ENCODE peak calls at places on chromosomes 11 and 22, in ten cellular contexts. One of them, this sample, is unnamed.

GRCh38 chr11:35321532-35322320 is 97.6 kb downstream of the SLC1A2 start:
- DNase-seq in AG09309: peak
- DNase-seq in GM10248: no peak
- DNase-seq in BJ: peak
- DNase-seq in neural progenitor cell: no peak
- DNase-seq in CD4-positive, alpha-beta T cell: no peak
- DNase-seq in thoracic aorta: no peak
- DNase-seq in progenitor cell of endocrine pancreas: no peak
- DNase-seq in left ventricle myocardium inferior: peak
- DNase-seq in GM13976: no peak
- DNase-seq in this sample: no peak

GRCh38 chr22:32964411-32965057 is 93.6 kb downstream of the SYN3 start:
- DNase-seq in AG09309: no peak
- DNase-seq in GM10248: no peak
- DNase-seq in BJ: no peak
- DNase-seq in neural progenitor cell: no peak
- DNase-seq in CD4-positive, alpha-beta T cell: no peak
- DNase-seq in thoracic aorta: no peak
- DNase-seq in progenitor cell of endocrine pancreas: no peak
- DNase-seq in left ventricle myocardium inferior: no peak
- DNase-seq in GM13976: no peak
- DNase-seq in this sample: no peak

GRCh38 chr11:65714433-65714832 is 2.4 kb downstream of the KAT5 start:
- DNase-seq in AG09309: no peak
- DNase-seq in GM10248: no peak
- DNase-seq in BJ: no peak
- DNase-seq in neural progenitor cell: no peak
- DNase-seq in CD4-positive, alpha-beta T cell: no peak
- DNase-seq in thoracic aorta: no peak
- DNase-seq in progenitor cell of endocrine pancreas: no peak
- DNase-seq in left ventricle myocardium inferior: no peak
- DNase-seq in GM13976: no peak
- DNase-seq in this sample: no peak

GRCh38 chr22:32823024-32823730 is 21.7 kb downstream of the TIMP3 start:
- DNase-seq in AG09309: no peak
- DNase-seq in GM10248: peak
- DNase-seq in BJ: no peak
- DNase-seq in neural progenitor cell: peak
- DNase-seq in CD4-positive, alpha-beta T cell: no peak
- DNase-seq in thoracic aorta: no peak
- DNase-seq in progenitor cell of endocrine pancreas: peak
- DNase-seq in left ventricle myocardium inferior: no peak
- DNase-seq in GM13976: peak
- DNase-seq in this sample: peak

GRCh38 chr22:46064966-46065666 is 85.2 kb upstream of the PPARA start:
- DNase-seq in AG09309: no peak
- DNase-seq in GM10248: no peak
- DNase-seq in BJ: no peak
- DNase-seq in neural progenitor cell: no peak
- DNase-seq in CD4-positive, alpha-beta T cell: no peak
- DNase-seq in thoracic aorta: no peak
- DNase-seq in progenitor cell of endocrine pancreas: no peak
- DNase-seq in left ventricle myocardium inferior: peak
- DNase-seq in GM13976: no peak
- DNase-seq in this sample: no peak

GRCh38 chr22:40603088-40603605 is 33.4 kb downstream of the MRTFA start:
- DNase-seq in AG09309: no peak
- DNase-seq in GM10248: no peak
- DNase-seq in BJ: no peak
- DNase-seq in neural progenitor cell: no peak
- DNase-seq in CD4-positive, alpha-beta T cell: no peak
- DNase-seq in thoracic aorta: no peak
- DNase-seq in progenitor cell of endocrine pancreas: no peak
- DNase-seq in left ventricle myocardium inferior: no peak
- DNase-seq in GM13976: no peak
- DNase-seq in this sample: no peak

GRCh38 chr11:30788849-30789248 is 202.7 kb upstream of the MPPED2 start:
- DNase-seq in AG09309: no peak
- DNase-seq in GM10248: no peak
- DNase-seq in BJ: no peak
- DNase-seq in neural progenitor cell: no peak
- DNase-seq in CD4-positive, alpha-beta T cell: no peak
- DNase-seq in thoracic aorta: no peak
- DNase-seq in progenitor cell of endocrine pancreas: no peak
- DNase-seq in left ventricle myocardium inferior: no peak
- DNase-seq in GM13976: no peak
- DNase-seq in this sample: peak

GRCh38 chr11:57770793-57771192 is 9.2 kb downstream of the CTNND1 start:
- DNase-seq in AG09309: no peak
- DNase-seq in GM10248: no peak
- DNase-seq in BJ: no peak
- DNase-seq in neural progenitor cell: no peak
- DNase-seq in CD4-positive, alpha-beta T cell: no peak
- DNase-seq in thoracic aorta: no peak
- DNase-seq in progenitor cell of endocrine pancreas: no peak
- DNase-seq in left ventricle myocardium inferior: no peak
- DNase-seq in GM13976: no peak
- DNase-seq in this sample: no peak

GRCh38 chr11:95154514-95154913 is 64.9 kb downstream of the ENDOD1 start:
- DNase-seq in AG09309: no peak
- DNase-seq in GM10248: peak
- DNase-seq in BJ: no peak
- DNase-seq in neural progenitor cell: peak
- DNase-seq in CD4-positive, alpha-beta T cell: peak
- DNase-seq in thoracic aorta: no peak
- DNase-seq in progenitor cell of endocrine pancreas: peak
- DNase-seq in left ventricle myocardium inferior: no peak
- DNase-seq in GM13976: peak
- DNase-seq in this sample: peak

GRCh38 chr22:30298005-30298701 is 8.8 kb upstream of the CASTOR1 start:
- DNase-seq in AG09309: no peak
- DNase-seq in GM10248: no peak
- DNase-seq in BJ: no peak
- DNase-seq in neural progenitor cell: no peak
- DNase-seq in CD4-positive, alpha-beta T cell: no peak
- DNase-seq in thoracic aorta: no peak
- DNase-seq in progenitor cell of endocrine pancreas: no peak
- DNase-seq in left ventricle myocardium inferior: no peak
- DNase-seq in GM13976: no peak
- DNase-seq in this sample: no peak

GRCh38 chr11:36711104-36711825 is 113.2 kb upstream of the RAG2 start:
- DNase-seq in AG09309: no peak
- DNase-seq in GM10248: no peak
- DNase-seq in BJ: no peak
- DNase-seq in neural progenitor cell: no peak
- DNase-seq in CD4-positive, alpha-beta T cell: no peak
- DNase-seq in thoracic aorta: no peak
- DNase-seq in progenitor cell of endocrine pancreas: no peak
- DNase-seq in left ventricle myocardium inferior: no peak
- DNase-seq in GM13976: no peak
- DNase-seq in this sample: no peak
- TF ChIP-seq CTCF in AG09309: no peak
- TF ChIP-seq CTCF in GM10248: no peak
- TF ChIP-seq CTCF in BJ: no peak
- TF ChIP-seq CTCF in neural progenitor cell: peak
- TF ChIP-seq CTCF in CD4-positive, alpha-beta T cell: no peak
- TF ChIP-seq CTCF in thoracic aorta: no peak
- TF ChIP-seq CTCF in progenitor cell of endocrine pancreas: no peak
- TF ChIP-seq CTCF in left ventricle myocardium inferior: no peak
- TF ChIP-seq CTCF in GM13976: no peak
- TF ChIP-seq CTCF in this sample: no peak

GRCh38 chr22:38029901-38030300 is 27.3 kb upstream of the PICK1 start:
- DNase-seq in AG09309: no peak
- DNase-seq in GM10248: no peak
- DNase-seq in BJ: no peak
- DNase-seq in neural progenitor cell: no peak
- DNase-seq in CD4-positive, alpha-beta T cell: no peak
- DNase-seq in thoracic aorta: no peak
- DNase-seq in progenitor cell of endocrine pancreas: no peak
- DNase-seq in left ventricle myocardium inferior: no peak
- DNase-seq in GM13976: no peak
- DNase-seq in this sample: no peak

GRCh38 chr22:38031491-38031890 is 25.7 kb upstream of the PICK1 start:
- DNase-seq in AG09309: no peak
- DNase-seq in GM10248: no peak
- DNase-seq in BJ: no peak
- DNase-seq in neural progenitor cell: no peak
- DNase-seq in CD4-positive, alpha-beta T cell: no peak
- DNase-seq in thoracic aorta: no peak
- DNase-seq in progenitor cell of endocrine pancreas: no peak
- DNase-seq in left ventricle myocardium inferior: no peak
- DNase-seq in GM13976: no peak
- DNase-seq in this sample: no peak

GRCh38 chr22:38029370-38029769 is 27.8 kb upstream of the PICK1 start:
- DNase-seq in AG09309: no peak
- DNase-seq in GM10248: no peak
- DNase-seq in BJ: no peak
- DNase-seq in neural progenitor cell: no peak
- DNase-seq in CD4-positive, alpha-beta T cell: no peak
- DNase-seq in thoracic aorta: no peak
- DNase-seq in progenitor cell of endocrine pancreas: no peak
- DNase-seq in left ventricle myocardium inferior: no peak
- DNase-seq in GM13976: no peak
- DNase-seq in this sample: no peak

GRCh38 chr22:38028344-38029130 is 28.7 kb upstream of the PICK1 start:
- DNase-seq in AG09309: no peak
- DNase-seq in GM10248: no peak
- DNase-seq in BJ: no peak
- DNase-seq in neural progenitor cell: no peak
- DNase-seq in CD4-positive, alpha-beta T cell: no peak
- DNase-seq in thoracic aorta: no peak
- DNase-seq in progenitor cell of endocrine pancreas: no peak
- DNase-seq in left ventricle myocardium inferior: no peak
- DNase-seq in GM13976: no peak
- DNase-seq in this sample: no peak

GRCh38 chr22:38030311-38031133 is 26.7 kb upstream of the PICK1 start:
- DNase-seq in AG09309: no peak
- DNase-seq in GM10248: no peak
- DNase-seq in BJ: no peak
- DNase-seq in neural progenitor cell: peak
- DNase-seq in CD4-positive, alpha-beta T cell: no peak
- DNase-seq in thoracic aorta: no peak
- DNase-seq in progenitor cell of endocrine pancreas: no peak
- DNase-seq in left ventricle myocardium inferior: no peak
- DNase-seq in GM13976: no peak
- DNase-seq in this sample: no peak
- TF ChIP-seq CTCF in AG09309: no peak
- TF ChIP-seq CTCF in GM10248: no peak
- TF ChIP-seq CTCF in BJ: no peak
- TF ChIP-seq CTCF in neural progenitor cell: peak
- TF ChIP-seq CTCF in CD4-positive, alpha-beta T cell: no peak
- TF ChIP-seq CTCF in thoracic aorta: no peak
- TF ChIP-seq CTCF in progenitor cell of endocrine pancreas: no peak
- TF ChIP-seq CTCF in left ventricle myocardium inferior: no peak
- TF ChIP-seq CTCF in GM13976: no peak
- TF ChIP-seq CTCF in this sample: no peak

GRCh38 chr11:105333153-105333552 is 193.6 kb upstream of the CARD18 start:
- DNase-seq in AG09309: no peak
- DNase-seq in GM10248: no peak
- DNase-seq in BJ: no peak
- DNase-seq in neural progenitor cell: no peak
- DNase-seq in CD4-positive, alpha-beta T cell: no peak
- DNase-seq in thoracic aorta: no peak
- DNase-seq in progenitor cell of endocrine pancreas: no peak
- DNase-seq in left ventricle myocardium inferior: no peak
- DNase-seq in GM13976: no peak
- DNase-seq in this sample: no peak

DNA sequence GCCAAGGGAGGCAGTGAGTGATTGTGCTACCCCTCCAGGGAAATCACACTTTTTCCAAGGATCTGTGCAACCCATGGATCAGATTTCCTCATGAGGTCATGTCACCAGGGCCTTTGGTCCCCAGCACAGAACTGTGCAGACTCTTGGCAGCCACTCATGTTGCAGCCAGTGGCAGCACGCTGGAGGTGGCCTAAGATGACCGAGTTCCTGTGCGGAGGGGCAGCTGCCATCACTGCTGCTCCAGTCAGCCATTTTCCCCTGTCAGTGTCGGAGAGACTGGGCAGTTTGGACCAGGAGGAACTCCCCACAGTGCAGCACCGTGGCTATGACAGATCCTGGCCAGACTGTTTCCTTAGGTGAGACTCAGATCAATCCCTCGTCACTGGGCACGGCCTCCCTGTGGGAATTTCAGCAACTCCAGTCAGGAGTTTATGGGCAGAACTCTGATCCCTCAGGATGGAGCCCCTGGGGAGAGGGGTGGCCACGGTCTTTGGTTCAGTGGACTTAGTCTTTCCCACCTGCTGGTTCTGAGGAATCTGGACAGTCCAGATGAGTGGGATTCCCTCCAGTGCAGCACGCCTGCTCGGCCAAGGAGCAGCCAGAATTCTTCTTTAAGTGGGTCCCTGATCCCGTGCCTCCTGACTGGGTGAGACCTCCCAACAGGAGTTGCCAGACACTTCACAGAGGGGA is 194.6 kb upstream of the CARD18 start:
- DNase-seq in AG09309: no peak
- DNase-seq in GM10248: no peak
- DNase-seq in BJ: no peak
- DNase-seq in neural progenitor cell: no peak
- DNase-seq in CD4-positive, alpha-beta T cell: no peak
- DNase-seq in thoracic aorta: no peak
- DNase-seq in progenitor cell of endocrine pancreas: no peak
- DNase-seq in left ventricle myocardium inferior: no peak
- DNase-seq in GM13976: no peak
- DNase-seq in this sample: no peak
- TF ChIP-seq CTCF in AG09309: no peak
- TF ChIP-seq CTCF in GM10248: no peak
- TF ChIP-seq CTCF in BJ: no peak
- TF ChIP-seq CTCF in neural progenitor cell: no peak
- TF ChIP-seq CTCF in CD4-positive, alpha-beta T cell: no peak
- TF ChIP-seq CTCF in thoracic aorta: no peak
- TF ChIP-seq CTCF in progenitor cell of endocrine pancreas: no peak
- TF ChIP-seq CTCF in left ventricle myocardium inferior: no peak
- TF ChIP-seq CTCF in GM13976: no peak
- TF ChIP-seq CTCF in this sample: no peak

DNA sequence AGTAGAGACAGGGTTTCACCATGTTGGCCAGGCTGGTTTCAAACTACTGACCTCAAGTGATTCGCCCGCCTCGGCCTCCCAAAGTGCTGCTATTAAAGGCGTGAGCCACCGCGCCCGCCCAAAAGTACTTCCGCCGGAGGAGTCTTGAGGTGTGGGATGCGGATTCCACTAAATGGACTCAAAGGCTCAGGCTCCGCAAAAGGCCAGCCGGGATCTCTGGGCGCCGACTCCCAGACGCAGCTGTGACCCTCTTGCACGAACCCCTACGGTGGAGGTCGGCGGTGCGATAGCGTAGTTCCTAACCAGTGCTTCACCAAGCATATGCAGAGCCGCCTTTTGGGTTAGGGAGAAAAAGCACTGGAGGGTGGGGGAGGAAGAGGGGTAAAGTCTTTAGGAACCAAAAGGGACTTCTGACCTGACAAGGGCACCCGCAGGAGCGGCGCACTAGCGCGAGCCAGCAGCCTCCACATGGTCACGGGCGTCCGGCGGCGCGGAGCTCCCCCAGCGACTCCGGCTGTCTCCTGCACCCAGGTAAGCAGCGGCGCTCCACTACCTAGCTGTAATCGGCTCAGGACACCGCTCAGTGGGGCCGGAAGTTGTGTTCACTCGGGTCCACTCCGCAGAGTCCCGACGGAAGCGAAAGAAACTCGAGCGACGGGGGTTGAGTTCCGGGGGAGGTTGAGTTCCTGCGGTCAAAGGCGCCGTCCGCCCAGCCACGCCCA is at the start of gene MRPL16:
- DNase-seq in AG09309: peak
- DNase-seq in GM10248: peak
- DNase-seq in BJ: no peak
- DNase-seq in neural progenitor cell: peak
- DNase-seq in CD4-positive, alpha-beta T cell: peak
- DNase-seq in thoracic aorta: peak
- DNase-seq in progenitor cell of endocrine pancreas: peak
- DNase-seq in left ventricle myocardium inferior: peak
- DNase-seq in GM13976: peak
- DNase-seq in this sample: peak
- TF ChIP-seq CTCF in AG09309: no peak
- TF ChIP-seq CTCF in GM10248: no peak
- TF ChIP-seq CTCF in BJ: no peak
- TF ChIP-seq CTCF in neural progenitor cell: peak
- TF ChIP-seq CTCF in CD4-positive, alpha-beta T cell: peak
- TF ChIP-seq CTCF in thoracic aorta: no peak
- TF ChIP-seq CTCF in progenitor cell of endocrine pancreas: peak
- TF ChIP-seq CTCF in left ventricle myocardium inferior: no peak
- TF ChIP-seq CTCF in GM13976: no peak
- TF ChIP-seq CTCF in this sample: no peak